ENCODE peak calls at places on chromosomes 13 and 19, in nine cellular contexts. D is endodermal cell, K is GM23248, W is ELF-1, L is anterior cingulate cortex, H is HCEC 1CT, G is mucosa of gallbladder, J is mesothelial cell of epicardium, T is sciatic nerve. P is an unnamed sample.

GRCh38 chr19:38151242-38151641 is 72.8 kb downstream of the DPF1 start:
- DNase-seq in D (no peak), K (no peak), W (no peak), L (no peak), H (no peak), G (no peak), J (no peak), T (no peak), P (no peak)

GRCh38 chr13:114013952-114014629 is 40.2 kb upstream of the C13orf46 start:
- DNase-seq in D (no peak), K (no peak), W (no peak), L (no peak), H (no peak), G (no peak), J (no peak), T (no peak), P (no peak)

GRCh38 chr13:50129065-50129922 is 114.0 kb downstream of the KCNRG start:
- DNase-seq in D (no peak), K (no peak), W (peak), L (no peak), H (no peak), G (no peak), J (no peak), T (peak), P (peak)

GRCh38 chr13:44032801-44033200 is 153.1 kb downstream of the LACC1 start:
- DNase-seq in D (no peak), K (peak), W (no peak), L (no peak), H (no peak), G (no peak), J (no peak), T (no peak), P (no peak)

GRCh38 chr19:15444505-15445226 is 5.1 kb downstream of the WIZ start:
- DNase-seq in D (no peak), K (no peak), W (no peak), L (no peak), H (no peak), G (no peak), J (no peak), T (no peak), P (no peak)

GRCh38 chr19:16091546-16092475 is 15.5 kb downstream of the TPM4 start:
- DNase-seq in D (no peak), K (no peak), W (no peak), L (no peak), H (peak), G (no peak), J (no peak), T (no peak), P (no peak)

GRCh38 chr13:27923794-27924528 is 4.2 kb downstream of the PDX1 start:
- DNase-seq in D (peak), K (no peak), W (no peak), L (no peak), H (no peak), G (no peak), J (no peak), T (no peak), P (no peak)

GRCh38 chr19:752652-753517 is 2.0 kb downstream of the MISP start:
- DNase-seq in D (no peak), K (peak), W (peak), L (no peak), H (peak), G (peak), J (no peak), T (peak), P (peak)

GRCh38 chr19:4493104-4493928 is 21.2 kb downstream of the HDGFL2 start:
- DNase-seq in D (no peak), K (no peak), W (no peak), L (no peak), H (no peak), G (no peak), J (no peak), T (peak), P (no peak)

GRCh38 chr13:27679396-27679795 is 57.7 kb downstream of the POLR1D start:
- DNase-seq in D (no peak), K (no peak), W (no peak), L (no peak), H (no peak), G (no peak), J (no peak), T (no peak), P (no peak)

GRCh38 chr19:51687791-51688664 is 5.1 kb upstream of the SPACA6 start:
- DNase-seq in D (peak), K (peak), W (peak), L (peak), H (peak), G (peak), J (no peak), T (peak), P (peak)

GRCh38 chr19:2381151-2381822 is 21.2 kb downstream of the TMPRSS9 start:
- DNase-seq in D (no peak), K (no peak), W (peak), L (peak), H (no peak), G (no peak), J (no peak), T (no peak), P (no peak)

GRCh38 chr19:51690359-51691121 is 2.6 kb upstream of the SPACA6 start:
- DNase-seq in D (peak), K (peak), W (peak), L (peak), H (peak), G (peak), J (peak), T (peak), P (peak)

GRCh38 chr19:5170329-5170745 is 170.3 kb downstream of the PTPRS start:
- DNase-seq in D (peak), K (no peak), W (peak), L (no peak), H (no peak), G (no peak), J (no peak), T (no peak), P (no peak)

GRCh38 chr13:46160474-46161066 is 21.4 kb downstream of the LCP1 start:
- DNase-seq in D (peak), K (peak), W (peak), L (no peak), H (peak), G (no peak), J (no peak), T (no peak), P (peak)

GRCh38 chr13:47087841-47088240 is 191.0 kb upstream of the HTR2A start:
- DNase-seq in D (no peak), K (peak), W (no peak), L (no peak), H (peak), G (no peak), J (no peak), T (no peak), P (peak)

GRCh38 chr13:39038569-39038898 is 278 bp downstream of the NHLRC3 start:
- DNase-seq in D (no peak), K (peak), W (no peak), L (no peak), H (no peak), G (peak), J (no peak), T (no peak), P (no peak)

GRCh38 chr13:47184311-47184710 is 287.5 kb upstream of the HTR2A start:
- DNase-seq in D (no peak), K (peak), W (no peak), L (no peak), H (no peak), G (no peak), J (no peak), T (no peak), P (peak)

GRCh38 chr19:34310494-34310981 is 54.5 kb upstream of the GPI start:
- DNase-seq in D (no peak), K (no peak), W (no peak), L (no peak), H (no peak), G (no peak), J (no peak), T (peak), P (no peak)

GRCh38 chr13:109677206-109677605 is 109.2 kb downstream of the IRS2 start:
- DNase-seq in D (no peak), K (no peak), W (no peak), L (no peak), H (no peak), G (no peak), J (no peak), T (no peak), P (no peak)

GRCh38 chr13:113428871-113429607 is 24.2 kb downstream of the ADPRHL1 start:
- DNase-seq in D (peak), K (no peak), W (no peak), L (no peak), H (no peak), G (no peak), J (no peak), T (no peak), P (no peak)

GRCh38 chr19:24074720-24075119 is 12.3 kb upstream of the ZNF254 start:
- DNase-seq in D (no peak), K (peak), W (no peak), L (no peak), H (peak), G (no peak), J (no peak), T (peak), P (peak)

GRCh38 chr13:51768378-51768921 is 35.5 kb downstream of the DHRS12 start:
- DNase-seq in D (peak), K (no peak), W (no peak), L (no peak), H (no peak), G (no peak), J (no peak), T (no peak), P (no peak)

GRCh38 chr19:35746556-35746955 is 1.1 kb downstream of the PSENEN start:
- DNase-seq in D (no peak), K (no peak), W (no peak), L (no peak), H (no peak), G (no peak), J (no peak), T (no peak), P (no peak)

GRCh38 chr19:10625003-10625761 is at the start of gene SLC44A2:
- DNase-seq in D (peak), K (peak), W (peak), L (peak), H (peak), G (peak), J (peak), T (peak), P (peak)

GRCh38 chr19:52662631-52663030 is 24.5 kb upstream of the ZNF83 start:
- DNase-seq in D (no peak), K (no peak), W (no peak), L (no peak), H (no peak), G (no peak), J (no peak), T (no peak), P (no peak)